ENCODE peak calls at places on chromosomes 5 and 9, in four cellular contexts. R, F, Q and J are unnamed samples.

GRCh38 chr5:107092695-107093094 is 578.0 kb downstream of the EFNA5 start:
- DNase-seq in R (no peak), Q (no peak), F (no peak), J (no peak)

GRCh38 chr5:82601085-82601484 is 322.9 kb upstream of the RPS23 start:
- DNase-seq in Q (no peak), R (no peak), F (peak; percentile 22), J (no peak)

GRCh38 chr5:153504726-153505125 is 14.3 kb downstream of the GRIA1 start:
- DNase-seq in F (no peak), Q (no peak), R (no peak), J (no peak)

GRCh38 chr5:37838152-37838932 is 1.5 kb downstream of the GDNF start:
- DNase-seq in R (peak; percentile 31), F (no peak), Q (no peak), J (no peak)

GRCh38 chr9:106859957-106860715 is 2.8 kb upstream of the ZNF462 start:
- DNase-seq in F (no peak), Q (no peak), R (peak; percentile 10), J (no peak)

GRCh38 chr5:13034048-13034447 is 910.4 kb downstream of the DNAH5 start:
- DNase-seq in R (no peak), F (no peak), Q (no peak), J (no peak)

GRCh38 chr5:150567031-150567680 is 59.2 kb downstream of the NDST1 start:
- DNase-seq in Q (no peak), F (no peak), R (no peak), J (no peak)

GRCh38 chr9:95650720-95651119 is 133.9 kb upstream of the PTCH1 start:
- DNase-seq in R (no peak), Q (no peak), F (no peak), J (no peak)

GRCh38 chr5:139711067-139711851 is 63.1 kb downstream of the CXXC5 start:
- DNase-seq in Q (no peak), F (no peak), R (peak; percentile 31), J (peak; percentile 72)

GRCh38 chr5:83084336-83084735 is 7.0 kb downstream of the XRCC4 start:
- DNase-seq in F (no peak), R (no peak), Q (no peak), J (no peak)

GRCh38 chr5:113225259-113225658 is 209.5 kb downstream of the TSSK1B start:
- DNase-seq in Q (no peak), F (no peak), R (no peak), J (no peak)

GRCh38 chr5:171595801-171596231 is 176.4 kb downstream of the FGF18 start:
- DNase-seq in F (peak; percentile 4), Q (no peak), R (no peak), J (no peak)

GRCh38 chr9:32486839-32487562 is 39.0 kb downstream of the RIGI start:
- DNase-seq in F (peak; percentile 78), R (no peak), Q (no peak), J (no peak)

GRCh38 chr5:181187500-181188213 is 17.3 kb downstream of the TRIM7 start:
- DNase-seq in R (no peak), F (peak; percentile 81), Q (no peak), J (peak; percentile 62)

GRCh38 chr5:1731091-1731639 is 68.5 kb downstream of the MRPL36 start:
- DNase-seq in Q (no peak), F (no peak), R (no peak), J (no peak)

GRCh38 chr5:147685991-147686390 is 96.5 kb downstream of the JAKMIP2 start:
- DNase-seq in R (no peak), F (no peak), Q (no peak), J (no peak)
- TF ChIP-seq CHD4 in R (no peak), F (no peak), Q (no peak), J (no peak)

GRCh38 chr9:70045452-70045851 is 1.8 kb downstream of the MAMDC2 start:
- DNase-seq in F (no peak), Q (no peak), R (no peak), J (no peak)

GRCh38 chr9:70044450-70045307 is 1.0 kb downstream of the MAMDC2 start:
- DNase-seq in F (no peak), Q (no peak), R (peak; percentile 15), J (peak; percentile 1)

GRCh38 chr9:70043285-70043684 is 363 bp upstream of the MAMDC2 start:
- DNase-seq in Q (no peak), F (no peak), R (no peak), J (no peak)

GRCh38 chr9:70042461-70043215 is 1.0 kb upstream of the MAMDC2 start:
- DNase-seq in Q (no peak), R (no peak), F (no peak), J (no peak)

DNA sequence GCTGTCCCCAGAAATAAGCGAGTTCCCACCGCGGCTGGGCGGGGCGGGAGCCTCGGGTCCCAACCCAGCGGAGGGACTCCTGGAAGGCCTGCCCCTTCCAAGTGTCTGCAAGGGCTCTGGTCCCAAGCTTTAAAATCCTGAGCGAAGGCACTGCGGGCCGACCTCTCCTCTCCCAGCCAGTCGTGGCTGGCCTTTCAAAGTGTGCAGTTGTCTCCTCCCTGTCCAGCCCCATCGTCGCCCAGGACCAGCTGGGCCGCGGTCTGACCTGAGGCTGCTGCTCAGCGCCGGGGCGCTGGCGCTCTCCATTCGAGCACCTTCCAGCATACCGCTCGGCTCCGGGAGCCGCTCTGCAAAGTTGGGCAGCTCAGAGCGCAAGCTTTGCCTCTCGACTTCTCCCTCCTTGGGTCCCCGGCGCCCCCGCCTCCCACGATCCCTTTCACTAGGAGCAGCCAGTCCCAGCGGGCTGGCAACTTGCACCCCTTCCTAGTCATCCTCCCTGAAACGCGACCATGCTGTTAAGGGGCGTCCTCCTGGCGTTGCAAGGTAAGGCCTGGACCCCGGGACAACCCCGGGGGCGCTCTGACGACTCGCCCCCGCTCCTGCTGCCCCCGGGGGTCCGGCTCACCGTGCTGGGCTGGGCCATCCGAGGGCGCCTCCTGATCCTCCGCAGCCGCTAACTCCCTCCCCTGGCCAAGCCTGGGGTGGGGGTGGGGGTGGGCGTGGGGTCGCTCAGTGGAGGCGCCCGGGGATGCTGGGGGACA is at the start of gene MAMDC2:
- DNase-seq in Q (no peak), F (no peak), R (no peak), J (no peak)
- TF ChIP-seq CHD4 in Q (no peak), F (no peak), R (no peak), J (no peak)

GRCh38 chr9:111399772-111400563 is 69.9 kb upstream of the OR2K2 start:
- DNase-seq in Q (no peak), F (peak; percentile 54), R (peak; percentile 15), J (peak; percentile 21)
- TF ChIP-seq CHD4 in Q (no peak), F (no peak), R (no peak), J (no peak)

DNA sequence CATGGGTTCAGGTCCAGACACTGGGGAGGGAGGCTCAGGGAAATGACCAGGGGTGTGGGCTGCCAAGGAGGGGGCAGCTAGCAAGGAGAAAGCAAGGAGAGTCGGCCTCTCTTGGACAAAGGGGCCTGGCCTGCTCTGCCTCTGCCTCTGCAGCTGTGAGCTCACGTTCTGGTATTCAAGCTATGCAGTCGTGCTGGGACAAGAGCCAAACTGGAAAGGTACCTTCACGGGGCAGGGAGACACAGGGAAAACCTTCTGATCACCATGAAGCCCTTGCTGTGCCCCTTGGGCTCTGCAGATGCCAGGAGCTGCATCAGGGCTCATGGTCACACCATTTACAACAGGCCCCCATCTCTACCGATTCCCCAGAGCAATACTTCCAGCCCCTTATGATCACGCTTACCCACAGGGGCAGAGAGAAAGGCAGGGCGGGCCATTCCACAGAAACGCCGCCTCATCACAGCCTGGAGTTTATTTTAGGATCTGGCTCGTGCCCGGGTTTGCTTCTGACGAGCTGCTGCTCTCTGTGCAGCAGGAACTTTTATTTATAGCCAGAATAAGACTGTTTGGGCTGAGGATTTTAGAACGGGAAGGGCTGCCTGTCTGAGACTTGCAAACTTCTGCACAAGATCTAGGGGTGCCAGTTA is 63.3 kb downstream of the PRRT1B start:
- DNase-seq in Q (no peak), F (peak; percentile 75), R (peak; percentile 81), J (no peak)
- TF ChIP-seq CHD4 in Q (no peak), F (no peak), R (no peak), J (no peak)

GRCh38 chr5:55986931-55987330 is 7.8 kb downstream of the IL6ST start:
- DNase-seq in R (no peak), Q (no peak), F (no peak), J (no peak)
- TF ChIP-seq CHD4 in R (no peak), Q (no peak), F (no peak), J (no peak)